ENCODE peak calls at places on chromosomes 1 and 21, in seven cellular contexts. U is COR-L47; A is activated CD8-positive, alpha-beta memory T cell treated with anti-CD3 and anti-CD28 coated beads, Interleukin-2, amount 50 U/mL, for 48 hours; Y is activated CD4-positive, CD25-positive, alpha-beta regulatory T cell treated with anti-CD3 and anti-CD28 coated beads, Interleukin-2, amount 50 U/mL, for 72 hours; D is mucosa of descending colon; V is HEK293T; L is mammary epithelial cell. B is an unnamed sample.

GRCh38 chr1:230867903-230868735 is at the start of gene C1orf198:
- DNase-seq in U (peak), A (peak), Y (peak), D (peak), V (peak), L (peak), B (no peak)

GRCh38 chr1:240709676-240710075 is 97.7 kb upstream of the GREM2 start:
- DNase-seq in U (no peak), A (no peak), Y (no peak), D (no peak), V (no peak), L (no peak), B (no peak)

GRCh38 chr1:52925571-52926005 is 1.5 kb upstream of the SCP2 start:
- DNase-seq in U (no peak), A (no peak), Y (no peak), D (no peak), V (no peak), L (no peak), B (no peak)

GRCh38 chr1:28955930-28956552 is 41.7 kb downstream of the EPB41 start:
- DNase-seq in U (peak), A (no peak), Y (no peak), D (no peak), V (no peak), L (peak), B (no peak)

GRCh38 chr1:97832490-97832889 is 88.3 kb downstream of the DPYD start:
- DNase-seq in U (peak), A (no peak), Y (no peak), D (no peak), V (no peak), L (no peak), B (peak)

GRCh38 chr1:29122987-29123870 is 474 bp downstream of the TMEM200B start:
- DNase-seq in U (no peak), A (peak), Y (no peak), D (no peak), V (no peak), L (no peak), B (no peak)

GRCh38 chr1:39816431-39817090 is 27.9 kb upstream of the BMP8B start:
- DNase-seq in U (peak), A (peak), Y (peak), D (peak), V (peak), L (peak), B (no peak)

GRCh38 chr1:37989381-37989930 is 366 bp downstream of the SF3A3 start:
- DNase-seq in U (peak), A (peak), Y (peak), D (peak), V (no peak), L (peak), B (no peak)

GRCh38 chr1:167221804-167222610 is 1.3 kb downstream of the POU2F1 start:
- DNase-seq in U (peak), A (peak), Y (peak), D (peak), V (peak), L (peak), B (peak)

GRCh38 chr1:77625250-77625649 is 57.2 kb downstream of the ZZZ3 start:
- DNase-seq in U (no peak), A (no peak), Y (no peak), D (no peak), V (no peak), L (no peak), B (no peak)

GRCh38 chr1:108075055-108075454 is 110.1 kb upstream of the VAV3 start:
- DNase-seq in U (no peak), A (no peak), Y (no peak), D (no peak), V (no peak), L (no peak), B (no peak)

GRCh38 chr1:212700597-212700891 is 904 bp upstream of the BATF3 start:
- DNase-seq in U (peak), A (no peak), Y (no peak), D (no peak), V (no peak), L (no peak), B (no peak)

GRCh38 chr1:34800214-34800613 is 7.4 kb downstream of the GJA4 start:
- DNase-seq in U (no peak), A (no peak), Y (no peak), D (no peak), V (no peak), L (peak), B (no peak)

GRCh38 chr1:17156108-17156507 is 36.9 kb upstream of the PADI2 start:
- DNase-seq in U (no peak), A (no peak), Y (no peak), D (no peak), V (no peak), L (no peak), B (no peak)

GRCh38 chr1:198359024-198359653 is 181.3 kb downstream of the ATP6V1G3 start:
- DNase-seq in U (no peak), A (no peak), Y (no peak), D (peak), V (no peak), L (no peak), B (no peak)

GRCh38 chr1:12580054-12580887 is 37.7 kb downstream of the DHRS3 start:
- DNase-seq in U (no peak), A (no peak), Y (no peak), D (no peak), V (no peak), L (no peak), B (no peak)

GRCh38 chr21:41507521-41508414 is at the start of gene TMPRSS2:
- DNase-seq in U (no peak), A (no peak), Y (no peak), D (peak), V (no peak), L (peak), B (no peak)

GRCh38 chr1:3679799-3680453 is 27.6 kb downstream of the TP73 start:
- DNase-seq in U (no peak), A (no peak), Y (no peak), D (no peak), V (no peak), L (no peak), B (no peak)

GRCh38 chr1:155127672-155128468 is at the start of gene EFNA1:
- DNase-seq in U (peak), A (peak), Y (no peak), D (peak), V (peak), L (peak), B (no peak)

GRCh38 chr1:51990478-51990965 is at the start of gene RAB3B:
- DNase-seq in U (peak), A (peak), Y (peak), D (peak), V (peak), L (peak), B (no peak)

GRCh38 chr21:34802180-34802899 is 133.5 kb downstream of the CLIC6 start:
- DNase-seq in U (no peak), A (no peak), Y (no peak), D (no peak), V (no peak), L (peak), B (no peak)

GRCh38 chr1:212457740-212458338 is 25.1 kb downstream of the NENF start:
- DNase-seq in U (peak), A (peak), Y (peak), D (peak), V (peak), L (peak), B (peak)

GRCh38 chr1:234226106-234226818 is 147.0 kb upstream of the COA6 start:
- DNase-seq in U (no peak), A (no peak), Y (no peak), D (no peak), V (no peak), L (no peak), B (no peak)

GRCh38 chr1:53122194-53122846 is 20.1 kb downstream of the SLC1A7 start:
- DNase-seq in U (no peak), A (no peak), Y (no peak), D (no peak), V (no peak), L (no peak), B (no peak)

GRCh38 chr1:171032822-171033702 is 57.6 kb upstream of the FMO3 start:
- DNase-seq in U (no peak), A (no peak), Y (no peak), D (no peak), V (no peak), L (no peak), B (no peak)

B was measured in SK-N-MC.